ENCODE peak calls at places on chromosomes 13 and 19, in five cellular contexts. J is H9, V is neuronal stem cell, O is IMR-90, W is mesenchymal stem cell. Z is an unnamed sample.

GRCh38 chr19:31220540-31220939 is 128.7 kb downstream of the TSHZ3 start:
- DNase-seq in J (peak), V (no peak), O (no peak), W (no peak), Z (peak)

GRCh38 chr13:50873481-50873880 is 30.0 kb upstream of the DLEU7 start:
- DNase-seq in J (no peak), V (no peak), O (peak), W (no peak), Z (no peak)

GRCh38 chr13:19155321-19155861 is 26.2 kb downstream of the TUBA3C start:
- DNase-seq in J (no peak), V (no peak), O (no peak), W (no peak), Z (no peak)

GRCh38 chr13:66312312-66313087 is 917.6 kb downstream of the PCDH9 start:
- DNase-seq in J (no peak), V (no peak), O (peak), W (peak), Z (no peak)

GRCh38 chr19:17706750-17707181 is 12.5 kb upstream of the MAP1S start:
- DNase-seq in J (peak), V (no peak), O (peak), W (no peak), Z (peak)

GRCh38 chr13:56201834-56202233 is 938.9 kb upstream of the PRR20A start:
- DNase-seq in J (no peak), V (no peak), O (no peak), W (no peak), Z (no peak)

GRCh38 chr13:43776680-43777079 is 10.1 kb downstream of the ENOX1 start:
- DNase-seq in J (no peak), V (no peak), O (no peak), W (peak), Z (peak)

GRCh38 chr19:34734601-34735103 is 609 bp downstream of the ZNF181 start:
- DNase-seq in J (no peak), V (no peak), O (no peak), W (no peak), Z (peak)

GRCh38 chr13:24659239-24659638 is 21.0 kb upstream of the ATP12A start:
- DNase-seq in J (no peak), V (no peak), O (no peak), W (no peak), Z (no peak)

GRCh38 chr13:42211704-42212103 is 60.2 kb upstream of the AKAP11 start:
- DNase-seq in J (no peak), V (no peak), O (peak), W (peak), Z (no peak)

GRCh38 chr13:93361703-93362102 is 135.1 kb downstream of the GPC6 start:
- DNase-seq in J (no peak), V (no peak), O (peak), W (peak), Z (no peak)

GRCh38 chr13:25682221-25682620 is 310.4 kb downstream of the ATP8A2 start:
- DNase-seq in J (no peak), V (no peak), O (no peak), W (no peak), Z (no peak)

GRCh38 chr13:40798380-40798779 is 9.0 kb downstream of the SLC25A15 start:
- DNase-seq in J (no peak), V (no peak), O (no peak), W (no peak), Z (no peak)

DNA sequence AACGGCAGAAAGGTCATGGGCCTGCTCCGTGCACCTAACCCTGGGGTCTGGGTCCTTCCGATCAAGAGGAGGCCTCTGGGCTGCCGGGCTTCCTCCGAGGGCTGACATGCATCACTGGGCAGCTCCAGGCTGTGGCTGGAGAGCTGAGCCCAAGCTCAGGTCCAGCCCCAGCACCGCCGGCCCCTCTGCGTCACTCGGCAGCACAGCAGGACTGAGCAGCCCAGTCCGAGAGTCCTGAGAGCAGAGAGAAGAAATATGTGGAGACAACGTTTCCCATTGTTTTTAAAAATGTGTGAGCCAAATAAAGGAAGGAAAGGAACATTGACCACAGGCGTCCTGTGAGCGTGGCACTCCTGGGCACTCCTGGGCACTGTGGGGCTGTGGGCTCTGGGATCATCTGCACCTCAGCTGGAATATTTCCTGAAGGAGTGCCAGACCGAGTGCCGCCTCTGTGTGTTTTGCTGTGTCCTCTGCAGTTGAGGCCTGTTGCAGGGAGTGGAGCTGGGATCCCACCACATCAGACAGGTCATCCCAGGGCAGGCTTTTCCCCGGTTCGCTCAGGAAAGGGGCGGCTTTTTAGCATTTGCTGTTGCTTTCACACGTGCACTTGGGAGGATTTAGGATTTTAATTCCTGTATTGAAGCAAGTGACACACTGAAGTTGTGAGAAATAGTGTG is 37.8 kb upstream of the TFDP1 start:
- DNase-seq in J (no peak), V (no peak), O (peak), W (no peak), Z (no peak)
- H3K18ac ChIP-seq in J (no peak), V (no peak), O (no peak), W (no peak), Z (no peak)

GRCh38 chr19:2099937-2100718 is 3.4 kb downstream of the IZUMO4 start:
- DNase-seq in J (no peak), V (no peak), O (no peak), W (no peak), Z (no peak)
- H3K18ac ChIP-seq in J (no peak), V (no peak), O (no peak), W (no peak), Z (no peak)

GRCh38 chr19:3683405-3683865 is 16.8 kb downstream of the PIP5K1C start:
- DNase-seq in J (peak), V (no peak), O (no peak), W (peak), Z (peak)

GRCh38 chr19:3682741-3683404 is 17.4 kb downstream of the PIP5K1C start:
- DNase-seq in J (no peak), V (no peak), O (peak), W (peak), Z (peak)

GRCh38 chr19:3683866-3684816 is 16.1 kb downstream of the PIP5K1C start:
- DNase-seq in J (no peak), V (no peak), O (peak), W (peak), Z (peak)

GRCh38 chr19:3687393-3687773 is 12.9 kb downstream of the PIP5K1C start:
- DNase-seq in J (no peak), V (no peak), O (no peak), W (no peak), Z (no peak)

DNA sequence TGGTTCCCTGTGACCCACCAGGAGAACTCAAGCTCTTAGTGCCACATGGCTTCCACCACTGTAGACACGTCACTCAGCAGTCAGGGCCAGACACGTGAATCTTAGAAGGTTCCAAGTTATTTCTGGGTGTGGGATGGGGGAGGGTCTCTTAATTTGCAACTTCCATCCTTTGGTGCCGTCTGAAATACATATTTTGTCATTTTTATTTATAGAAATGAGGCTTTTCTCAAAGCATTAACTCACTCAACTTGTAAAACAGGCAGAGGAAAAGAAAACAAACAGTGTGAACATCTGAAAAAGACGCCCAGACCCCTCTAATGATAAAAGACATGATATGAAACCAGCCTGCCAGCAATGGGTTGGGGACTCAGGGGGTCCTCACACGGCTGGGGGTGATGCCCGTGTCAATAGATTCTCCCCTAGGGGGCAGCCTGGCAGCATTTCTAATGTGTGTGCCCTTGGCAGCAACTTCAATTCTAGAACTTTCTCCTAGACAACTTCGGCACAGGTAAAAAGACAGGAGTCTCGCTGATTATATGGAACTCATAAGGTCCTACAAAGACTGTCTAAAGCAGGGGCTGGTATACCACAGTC is 15.4 kb downstream of the PIP5K1C start:
- DNase-seq in J (no peak), V (no peak), O (no peak), W (no peak), Z (no peak)
- H3K18ac ChIP-seq in J (no peak), V (no peak), O (no peak), W (no peak), Z (no peak)

GRCh38 chr19:2469102-2469914 is 6.6 kb upstream of the GADD45B start:
- DNase-seq in J (peak), V (no peak), O (peak), W (peak), Z (peak)
- H3K18ac ChIP-seq in J (peak), V (peak), O (no peak), W (no peak), Z (no peak)

GRCh38 chr19:7872306-7873204 is 1.6 kb downstream of the PRR36 start:
- DNase-seq in J (no peak), V (no peak), O (no peak), W (no peak), Z (no peak)

GRCh38 chr19:7874080-7874856 is at the start of gene PRR36:
- DNase-seq in J (peak), V (peak), O (no peak), W (peak), Z (peak)

GRCh38 chr19:7871530-7872305 is 2.5 kb downstream of the PRR36 start:
- DNase-seq in J (peak), V (peak), O (peak), W (peak), Z (peak)

GRCh38 chr19:7874857-7875393 is 735 bp upstream of the PRR36 start:
- DNase-seq in J (no peak), V (no peak), O (no peak), W (no peak), Z (no peak)

GRCh38 chr19:7873304-7874079 is 698 bp downstream of the PRR36 start:
- DNase-seq in J (no peak), V (no peak), O (no peak), W (no peak), Z (no peak)
- H3K18ac ChIP-seq in J (peak), V (peak), O (no peak), W (no peak), Z (peak)